ENCODE peak calls at places on chromosome 4, in seven cellular contexts. U is GM04504; O is left ventricle myocardium inferior; W is posterior cingulate gyrus; J is T-helper 17 cell; D is ELR; I is NK-92 treated with Interleukin-12 subunit alpha and Interleukin-12 subunit beta, amount 100 ng/mL, for 24 hours. Q is an unnamed sample.

GRCh38 chr4:2069161-2069971 is 10.2 kb downstream of the NAT8L start:
- DNase-seq in U (no peak), I (no peak), O (no peak), W (peak; percentile 79), D (no peak), J (no peak), Q (no peak)

GRCh38 chr4:185597532-185598188 is 62.4 kb upstream of the PDLIM3 start:
- DNase-seq in O (peak; percentile 72), U (peak; percentile 43), J (peak; percentile 42), I (peak; percentile 2), W (peak; percentile 95), D (peak; percentile 67), Q (peak; percentile 24)

GRCh38 chr4:137852326-137852725 is 320.0 kb upstream of the PCDH18 start:
- DNase-seq in D (no peak), J (no peak), U (no peak), I (no peak), O (no peak), W (no peak), Q (no peak)

GRCh38 chr4:2928242-2929155 is 34.7 kb downstream of the NOP14 start:
- DNase-seq in I (no peak), W (peak; percentile 68), O (no peak), U (no peak), D (no peak), J (no peak), Q (no peak)

GRCh38 chr4:138290803-138291202 is 48.7 kb upstream of the SLC7A11 start:
- DNase-seq in W (no peak), O (no peak), U (no peak), I (no peak), J (no peak), D (no peak), Q (no peak)

GRCh38 chr4:40937140-40937725 is 187.5 kb downstream of the NSUN7 start:
- DNase-seq in I (no peak), W (no peak), D (no peak), J (no peak), U (no peak), O (no peak), Q (no peak)

GRCh38 chr4:114400531-114400930 is 198.1 kb upstream of the UGT8 start:
- DNase-seq in D (peak; percentile 42), J (no peak), I (no peak), O (no peak), U (no peak), W (no peak), Q (no peak)

GRCh38 chr4:56705870-56706400 is 24.8 kb upstream of the HOPX start:
- DNase-seq in J (no peak), D (no peak), U (no peak), W (no peak), I (no peak), O (no peak), Q (no peak)

GRCh38 chr4:78059524-78059889 is 2.4 kb downstream of the FRAS1 start:
- DNase-seq in W (peak; percentile 86), J (no peak), U (peak; percentile 63), D (peak; percentile 76), O (peak; percentile 24), I (no peak), Q (peak; percentile 4)

GRCh38 chr4:184170996-184171395 is 46.7 kb downstream of the ENPP6 start:
- DNase-seq in O (no peak), U (no peak), I (no peak), D (peak; percentile 43), W (no peak), J (no peak), Q (no peak)

GRCh38 chr4:106255195-106255594 is 60.8 kb downstream of the TBCK start:
- DNase-seq in W (peak; percentile 70), I (no peak), D (no peak), O (no peak), J (no peak), U (no peak), Q (no peak)

GRCh38 chr4:141131738-141132688 is 1.3 kb downstream of the RNF150 start:
- DNase-seq in W (peak; percentile 88), I (no peak), D (no peak), U (no peak), J (no peak), O (peak; percentile 32), Q (no peak)

GRCh38 chr4:120753854-120754253 is 168.7 kb downstream of the PRDM5 start:
- DNase-seq in I (no peak), U (no peak), J (no peak), O (no peak), D (no peak), W (no peak), Q (no peak)

GRCh38 chr4:183350317-183351071 is 28.3 kb upstream of the CLDN24 start:
- DNase-seq in W (peak; percentile 77), U (no peak), O (no peak), I (no peak), D (no peak), J (no peak), Q (no peak)

GRCh38 chr4:176309772-176310171 is 10.0 kb upstream of the SPCS3 start:
- DNase-seq in W (no peak), I (no peak), D (peak; percentile 46), O (no peak), U (no peak), J (no peak), Q (no peak)

GRCh38 chr4:112145820-112146813 is 863 bp downstream of the FAM241A start:
- DNase-seq in D (peak; percentile 58), W (peak; percentile 86), I (peak; percentile 30), O (peak; percentile 45), U (peak; percentile 20), J (peak; percentile 52), Q (no peak)

GRCh38 chr4:185283723-185284122 is 74.3 kb downstream of the SNX25 start:
- DNase-seq in W (no peak), D (peak; percentile 65), O (no peak), I (no peak), U (no peak), J (no peak), Q (no peak)

GRCh38 chr4:68368566-68369473 is 18.9 kb upstream of the YTHDC1 start:
- DNase-seq in J (no peak), I (no peak), D (peak; percentile 55), O (no peak), U (no peak), W (no peak), Q (peak; percentile 87)

GRCh38 chr4:18859468-18859867 is 837.9 kb upstream of the LCORL start:
- DNase-seq in D (no peak), I (no peak), J (no peak), U (no peak), W (no peak), O (no peak), Q (no peak)

GRCh38 chr4:476501-476900 is 22.5 kb downstream of the ZNF721 start:
- DNase-seq in W (no peak), U (no peak), D (peak; percentile 46), O (no peak), J (no peak), I (no peak), Q (peak; percentile 19)

GRCh38 chr4:168659971-168660465 is 163.2 kb downstream of the PALLD start:
- DNase-seq in I (no peak), O (no peak), U (no peak), J (no peak), D (no peak), W (no peak), Q (no peak)

GRCh38 chr4:62256469-62256868 is 1056.3 kb downstream of the ADGRL3 start:
- DNase-seq in J (no peak), U (no peak), D (no peak), O (no peak), I (no peak), W (no peak), Q (no peak)

GRCh38 chr4:5870220-5870619 is 22.7 kb downstream of the CRMP1 start:
- DNase-seq in D (no peak), U (no peak), O (no peak), J (no peak), I (no peak), W (peak; percentile 32), Q (no peak)

GRCh38 chr4:176038789-176039188 is 26.9 kb upstream of the WDR17 start:
- DNase-seq in O (no peak), I (no peak), D (no peak), J (no peak), W (no peak), U (no peak), Q (no peak)

GRCh38 chr4:40713798-40714197 is 36.0 kb upstream of the NSUN7 start:
- DNase-seq in W (no peak), O (no peak), J (no peak), U (no peak), I (no peak), D (no peak), Q (no peak)

GRCh38 chr4:74370912-74371311 is 6.0 kb downstream of the EREG start:
- DNase-seq in U (no peak), W (no peak), D (peak; percentile 81), I (no peak), O (no peak), J (no peak), Q (no peak)

GRCh38 chr4:85939595-85939994 is 420.3 kb downstream of the MAPK10 start:
- DNase-seq in O (no peak), D (no peak), U (no peak), I (no peak), J (no peak), W (no peak), Q (no peak)

GRCh38 chr4:176622251-176622968 is 170.3 kb downstream of the VEGFC start:
- DNase-seq in O (no peak), U (peak; percentile 15), D (no peak), I (no peak), W (no peak), J (no peak), Q (no peak)

GRCh38 chr4:141486375-141486997 is 149.9 kb upstream of the IL15 start:
- DNase-seq in O (no peak), J (no peak), D (peak; percentile 83), I (no peak), U (peak; percentile 28), W (no peak), Q (peak; percentile 63)

GRCh38 chr4:40413396-40413795 is 78.3 kb downstream of the CHRNA9 start:
- DNase-seq in O (no peak), J (no peak), I (no peak), U (no peak), D (no peak), W (no peak), Q (no peak)

GRCh38 chr4:57037982-57038604 is 59.4 kb downstream of the POLR2B start:
- DNase-seq in O (peak; percentile 58), I (peak; percentile 6), U (no peak), W (peak; percentile 94), J (no peak), D (peak; percentile 65), Q (no peak)

Q was measured in AG04449.